ENCODE peak calls at places on chromosomes 12 and 14, in ten cellular contexts. One of them, this sample, is unnamed.

GRCh38 chr14:58082491-58083098 is 69.4 kb downstream of the ARMH4 start:
- DNase-seq in BJ: peak; percentile 78
- DNase-seq in A673: peak; percentile 89
- DNase-seq in HepG2: no peak
- DNase-seq in right cardiac atrium: no peak
- DNase-seq in tibial nerve: no peak
- DNase-seq in fibroblast of lung: peak; percentile 92
- DNase-seq in heart right ventricle: no peak
- DNase-seq in breast epithelium: no peak
- DNase-seq in Peyer's patch: no peak
- DNase-seq in this sample: no peak

GRCh38 chr12:103824845-103825244 is 16.2 kb downstream of the NT5DC3 start:
- DNase-seq in Peyer's patch: no peak
- DNase-seq in breast epithelium: no peak
- DNase-seq in HepG2: no peak
- DNase-seq in BJ: no peak
- DNase-seq in fibroblast of lung: no peak
- DNase-seq in right cardiac atrium: no peak
- DNase-seq in heart right ventricle: no peak
- DNase-seq in tibial nerve: no peak
- DNase-seq in A673: no peak
- DNase-seq in this sample: no peak

GRCh38 chr12:100901266-100901665 is 106.7 kb downstream of the ANO4 start:
- DNase-seq in breast epithelium: no peak
- DNase-seq in Peyer's patch: no peak
- DNase-seq in BJ: peak; percentile 7
- DNase-seq in tibial nerve: no peak
- DNase-seq in fibroblast of lung: peak; percentile 30
- DNase-seq in HepG2: no peak
- DNase-seq in heart right ventricle: no peak
- DNase-seq in right cardiac atrium: no peak
- DNase-seq in A673: no peak
- DNase-seq in this sample: no peak

GRCh38 chr12:70444903-70445302 is 78.8 kb downstream of the KCNMB4 start:
- DNase-seq in HepG2: no peak
- DNase-seq in BJ: no peak
- DNase-seq in A673: no peak
- DNase-seq in Peyer's patch: no peak
- DNase-seq in fibroblast of lung: no peak
- DNase-seq in heart right ventricle: no peak
- DNase-seq in breast epithelium: no peak
- DNase-seq in right cardiac atrium: no peak
- DNase-seq in tibial nerve: no peak
- DNase-seq in this sample: no peak

GRCh38 chr12:26939192-26939832 is 1.0 kb downstream of the FGFR1OP2 start:
- DNase-seq in heart right ventricle: no peak
- DNase-seq in breast epithelium: no peak
- DNase-seq in BJ: no peak
- DNase-seq in fibroblast of lung: peak; percentile 15
- DNase-seq in tibial nerve: no peak
- DNase-seq in Peyer's patch: no peak
- DNase-seq in A673: no peak
- DNase-seq in HepG2: no peak
- DNase-seq in right cardiac atrium: no peak
- DNase-seq in this sample: no peak

GRCh38 chr14:31965735-31966598 is 111.1 kb upstream of the ARHGAP5 start:
- DNase-seq in HepG2: peak; percentile 96
- DNase-seq in fibroblast of lung: peak; percentile 40
- DNase-seq in A673: no peak
- DNase-seq in breast epithelium: no peak
- DNase-seq in right cardiac atrium: peak; percentile 40
- DNase-seq in heart right ventricle: no peak
- DNase-seq in BJ: no peak
- DNase-seq in Peyer's patch: no peak
- DNase-seq in tibial nerve: no peak
- DNase-seq in this sample: no peak

GRCh38 chr12:32039917-32040575 is 66.6 kb upstream of the BICD1 start:
- DNase-seq in fibroblast of lung: no peak
- DNase-seq in BJ: no peak
- DNase-seq in breast epithelium: no peak
- DNase-seq in right cardiac atrium: no peak
- DNase-seq in Peyer's patch: no peak
- DNase-seq in HepG2: no peak
- DNase-seq in tibial nerve: no peak
- DNase-seq in heart right ventricle: no peak
- DNase-seq in A673: no peak
- DNase-seq in this sample: no peak

GRCh38 chr14:20657216-20658211 is 16.0 kb upstream of the OR6S1 start:
- DNase-seq in BJ: no peak
- DNase-seq in A673: peak; percentile 39
- DNase-seq in tibial nerve: no peak
- DNase-seq in heart right ventricle: no peak
- DNase-seq in Peyer's patch: no peak
- DNase-seq in HepG2: peak; percentile 56
- DNase-seq in breast epithelium: no peak
- DNase-seq in fibroblast of lung: no peak
- DNase-seq in right cardiac atrium: no peak
- DNase-seq in this sample: peak; percentile 52

GRCh38 chr12:92560713-92561542 is 141.9 kb upstream of the PLEKHG7 start:
- DNase-seq in right cardiac atrium: no peak
- DNase-seq in tibial nerve: no peak
- DNase-seq in A673: no peak
- DNase-seq in Peyer's patch: no peak
- DNase-seq in BJ: no peak
- DNase-seq in fibroblast of lung: no peak
- DNase-seq in HepG2: no peak
- DNase-seq in heart right ventricle: no peak
- DNase-seq in breast epithelium: no peak
- DNase-seq in this sample: no peak
- H3K4me3 ChIP-seq in right cardiac atrium: no peak overlapping the region
- H3K4me3 ChIP-seq in tibial nerve: no peak overlapping the region
- H3K4me3 ChIP-seq in A673: no peak overlapping the region
- H3K4me3 ChIP-seq in Peyer's patch: no peak overlapping the region
- H3K4me3 ChIP-seq in BJ: no peak overlapping the region
- H3K4me3 ChIP-seq in fibroblast of lung: no peak overlapping the region
- H3K4me3 ChIP-seq in HepG2: no peak overlapping the region
- H3K4me3 ChIP-seq in heart right ventricle: no peak overlapping the region
- H3K4me3 ChIP-seq in breast epithelium: no peak overlapping the region
- H3K4me3 ChIP-seq in this sample: no peak overlapping the region

GRCh38 chr12:49825360-49825970 is 2.7 kb downstream of the NCKAP5L start:
- DNase-seq in breast epithelium: no peak
- DNase-seq in Peyer's patch: no peak
- DNase-seq in fibroblast of lung: peak; percentile 65
- DNase-seq in BJ: no peak
- DNase-seq in right cardiac atrium: peak; percentile 71
- DNase-seq in A673: no peak
- DNase-seq in heart right ventricle: no peak
- DNase-seq in HepG2: no peak
- DNase-seq in tibial nerve: no peak
- DNase-seq in this sample: peak; percentile 81

GRCh38 chr12:49824416-49824815 is 3.8 kb downstream of the NCKAP5L start:
- DNase-seq in BJ: no peak
- DNase-seq in HepG2: no peak
- DNase-seq in heart right ventricle: no peak
- DNase-seq in A673: no peak
- DNase-seq in fibroblast of lung: no peak
- DNase-seq in tibial nerve: no peak
- DNase-seq in breast epithelium: no peak
- DNase-seq in right cardiac atrium: peak; percentile 46
- DNase-seq in Peyer's patch: no peak
- DNase-seq in this sample: no peak

GRCh38 chr12:49825971-49826421 is 2.2 kb downstream of the NCKAP5L start:
- DNase-seq in fibroblast of lung: no peak
- DNase-seq in heart right ventricle: no peak
- DNase-seq in A673: no peak
- DNase-seq in tibial nerve: no peak
- DNase-seq in HepG2: no peak
- DNase-seq in breast epithelium: peak; percentile 80
- DNase-seq in Peyer's patch: no peak
- DNase-seq in BJ: no peak
- DNase-seq in right cardiac atrium: no peak
- DNase-seq in this sample: no peak

GRCh38 chr12:49823951-49824350 is 4.3 kb downstream of the NCKAP5L start:
- DNase-seq in HepG2: no peak
- DNase-seq in heart right ventricle: no peak
- DNase-seq in BJ: no peak
- DNase-seq in A673: no peak
- DNase-seq in fibroblast of lung: no peak
- DNase-seq in right cardiac atrium: peak; percentile 36
- DNase-seq in tibial nerve: no peak
- DNase-seq in Peyer's patch: no peak
- DNase-seq in breast epithelium: no peak
- DNase-seq in this sample: no peak

GRCh38 chr12:49824886-49825285 is 3.3 kb downstream of the NCKAP5L start:
- DNase-seq in BJ: no peak
- DNase-seq in breast epithelium: no peak
- DNase-seq in HepG2: no peak
- DNase-seq in tibial nerve: no peak
- DNase-seq in A673: no peak
- DNase-seq in right cardiac atrium: peak; percentile 42
- DNase-seq in fibroblast of lung: peak; percentile 83
- DNase-seq in Peyer's patch: no peak
- DNase-seq in heart right ventricle: no peak
- DNase-seq in this sample: no peak
- H3K4me3 ChIP-seq in BJ: no peak overlapping the region
- H3K4me3 ChIP-seq in breast epithelium: no peak overlapping the region
- H3K4me3 ChIP-seq in HepG2: no peak overlapping the region
- H3K4me3 ChIP-seq in tibial nerve: peak overlapping the region; percentile 1
- H3K4me3 ChIP-seq in A673: no peak overlapping the region
- H3K4me3 ChIP-seq in right cardiac atrium: no peak overlapping the region
- H3K4me3 ChIP-seq in fibroblast of lung: peak overlapping the region; percentile 93
- H3K4me3 ChIP-seq in Peyer's patch: no peak overlapping the region
- H3K4me3 ChIP-seq in heart right ventricle: no peak overlapping the region
- H3K4me3 ChIP-seq in this sample: no peak overlapping the region

DNA sequence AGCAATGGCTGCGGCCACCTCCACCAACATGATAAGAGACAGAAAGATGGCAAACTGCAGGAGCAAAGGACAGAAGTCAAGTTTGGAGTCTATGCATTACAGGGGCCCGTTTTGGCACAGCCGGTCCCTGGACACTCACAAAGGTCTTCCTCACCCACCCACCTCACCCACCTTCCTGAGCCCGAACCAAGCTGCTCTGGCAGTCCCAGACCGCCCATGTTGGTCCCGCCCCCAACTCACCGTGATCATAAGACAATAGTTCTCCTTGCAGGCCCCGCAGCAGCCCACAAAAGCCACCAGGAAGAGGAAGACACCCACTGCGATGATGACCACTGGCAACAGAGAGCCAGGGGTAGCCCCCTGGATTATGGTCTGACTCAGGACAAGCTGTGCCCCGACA is 1.9 kb downstream of the CD63 start:
- DNase-seq in BJ: no peak
- DNase-seq in HepG2: no peak
- DNase-seq in tibial nerve: no peak
- DNase-seq in fibroblast of lung: no peak
- DNase-seq in Peyer's patch: peak; percentile 50
- DNase-seq in heart right ventricle: no peak
- DNase-seq in breast epithelium: no peak
- DNase-seq in right cardiac atrium: peak; percentile 65
- DNase-seq in A673: no peak
- DNase-seq in this sample: no peak
- H3K4me3 ChIP-seq in BJ: peak overlapping the region; percentile 73
- H3K4me3 ChIP-seq in HepG2: peak overlapping the region; percentile 89
- H3K4me3 ChIP-seq in tibial nerve: peak overlapping the region; percentile 90
- H3K4me3 ChIP-seq in fibroblast of lung: peak overlapping the region; percentile 80
- H3K4me3 ChIP-seq in Peyer's patch: peak overlapping the region; percentile 89
- H3K4me3 ChIP-seq in heart right ventricle: peak overlapping the region; percentile 88
- H3K4me3 ChIP-seq in breast epithelium: peak overlapping the region; percentile 89
- H3K4me3 ChIP-seq in right cardiac atrium: peak overlapping the region; percentile 97
- H3K4me3 ChIP-seq in A673: peak overlapping the region; percentile 85
- H3K4me3 ChIP-seq in this sample: peak overlapping the region; percentile 73

GRCh38 chr12:57215065-57215464 is 1.5 kb upstream of the NXPH4 start:
- DNase-seq in heart right ventricle: no peak
- DNase-seq in BJ: no peak
- DNase-seq in breast epithelium: no peak
- DNase-seq in tibial nerve: no peak
- DNase-seq in Peyer's patch: no peak
- DNase-seq in fibroblast of lung: no peak
- DNase-seq in right cardiac atrium: no peak
- DNase-seq in A673: no peak
- DNase-seq in HepG2: no peak
- DNase-seq in this sample: no peak

GRCh38 chr12:57216014-57216891 is at the start of gene NXPH4:
- DNase-seq in fibroblast of lung: no peak
- DNase-seq in tibial nerve: no peak
- DNase-seq in Peyer's patch: peak; percentile 66
- DNase-seq in A673: no peak
- DNase-seq in HepG2: no peak
- DNase-seq in breast epithelium: no peak
- DNase-seq in heart right ventricle: peak; percentile 57
- DNase-seq in right cardiac atrium: peak; percentile 80
- DNase-seq in BJ: no peak
- DNase-seq in this sample: peak; percentile 83

GRCh38 chr12:57215668-57216013 is 953 bp upstream of the NXPH4 start:
- DNase-seq in fibroblast of lung: peak; percentile 30
- DNase-seq in heart right ventricle: no peak
- DNase-seq in BJ: no peak
- DNase-seq in A673: no peak
- DNase-seq in breast epithelium: no peak
- DNase-seq in right cardiac atrium: no peak
- DNase-seq in Peyer's patch: no peak
- DNase-seq in tibial nerve: no peak
- DNase-seq in HepG2: no peak
- DNase-seq in this sample: no peak

GRCh38 chr12:57218030-57218853 is 1.6 kb downstream of the NXPH4 start:
- DNase-seq in HepG2: no peak
- DNase-seq in A673: no peak
- DNase-seq in fibroblast of lung: no peak
- DNase-seq in heart right ventricle: no peak
- DNase-seq in tibial nerve: no peak
- DNase-seq in BJ: no peak
- DNase-seq in right cardiac atrium: no peak
- DNase-seq in Peyer's patch: no peak
- DNase-seq in breast epithelium: no peak
- DNase-seq in this sample: no peak

DNA sequence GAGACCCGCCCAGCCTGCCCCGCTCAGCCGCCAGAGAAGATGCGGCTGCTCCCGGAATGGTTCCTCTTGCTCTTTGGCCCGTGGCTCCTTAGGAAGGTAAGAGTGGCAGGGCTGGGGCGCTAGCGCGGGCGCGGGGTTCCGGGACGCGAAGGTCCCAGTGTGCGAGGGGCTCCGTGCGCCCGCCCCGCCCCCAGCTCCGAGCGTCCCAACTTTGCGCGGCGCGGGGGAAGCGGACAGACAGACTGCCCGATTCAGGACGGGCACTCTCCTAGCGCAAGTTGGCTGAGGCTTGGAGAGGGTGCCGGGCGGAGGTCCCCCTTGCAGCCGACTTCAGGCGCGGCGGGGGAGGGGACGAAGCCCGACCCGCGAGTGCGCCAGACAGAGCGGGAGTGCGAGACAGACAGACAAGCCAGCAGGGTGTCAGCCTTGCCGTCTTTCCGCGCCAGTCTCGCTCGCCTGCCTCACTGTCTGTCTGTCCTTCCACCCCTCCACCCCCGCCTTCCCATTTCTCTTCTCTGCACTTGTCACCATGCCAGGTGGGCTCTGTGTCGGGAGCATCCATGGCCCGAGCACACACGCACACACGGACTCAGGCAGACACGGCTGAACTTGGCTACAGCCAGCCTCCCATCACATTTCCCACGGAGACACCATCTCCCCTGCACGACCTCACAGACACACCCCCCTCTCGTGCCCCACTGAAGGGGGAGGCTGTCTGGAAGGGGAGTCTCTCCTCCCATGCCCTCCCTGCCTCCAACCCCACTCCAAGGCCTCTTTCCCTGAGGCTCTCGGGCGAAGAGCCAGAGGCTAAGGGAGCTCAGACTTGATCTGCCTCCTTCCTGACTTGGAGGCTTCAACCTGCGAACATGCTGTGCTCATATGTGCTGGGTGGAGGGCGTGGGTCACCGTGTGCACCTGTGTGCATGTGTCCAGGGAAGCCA is 607 bp downstream of the NXPH4 start:
- DNase-seq in heart right ventricle: no peak
- DNase-seq in right cardiac atrium: no peak
- DNase-seq in BJ: no peak
- DNase-seq in HepG2: no peak
- DNase-seq in breast epithelium: no peak
- DNase-seq in tibial nerve: no peak
- DNase-seq in fibroblast of lung: no peak
- DNase-seq in A673: no peak
- DNase-seq in Peyer's patch: no peak
- DNase-seq in this sample: no peak
- H3K4me3 ChIP-seq in heart right ventricle: peak overlapping the region; percentile 41
- H3K4me3 ChIP-seq in right cardiac atrium: peak overlapping the region; percentile 46
- H3K4me3 ChIP-seq in BJ: peak overlapping the region; percentile 55
- H3K4me3 ChIP-seq in HepG2: peak overlapping the region; percentile 46
- H3K4me3 ChIP-seq in breast epithelium: peak overlapping the region; percentile 28
- H3K4me3 ChIP-seq in tibial nerve: peak overlapping the region; percentile 42
- H3K4me3 ChIP-seq in fibroblast of lung: peak overlapping the region; percentile 57
- H3K4me3 ChIP-seq in A673: peak overlapping the region; percentile 56
- H3K4me3 ChIP-seq in Peyer's patch: peak overlapping the region; percentile 55
- H3K4me3 ChIP-seq in this sample: peak overlapping the region; percentile 46

This sample was measured in spleen.